ENCODE peak calls at places on chromosomes 5 and 9, in eight cellular contexts. One of them, this sample, is unnamed. For H3K4me1 and H3K9me3, the result is how much of the 10 kb centered on the place peaks cover.

GRCh38 chr5:72434056-72434780 is 73.0 kb downstream of the ZNF366 start:
- DNase-seq in CD8-positive, alpha-beta T cell: no peak
- DNase-seq in MM.1S: no peak
- DNase-seq in fibroblast of lung: no peak
- DNase-seq in heart right ventricle: no peak
- DNase-seq in OCI-LY7: no peak
- DNase-seq in cardiac muscle cell: no peak
- DNase-seq in adipocyte: no peak
- DNase-seq in this sample: no peak

GRCh38 chr5:180201051-180201987 is 7.7 kb downstream of the RASGEF1C start:
- DNase-seq in CD8-positive, alpha-beta T cell: no peak
- DNase-seq in MM.1S: no peak
- DNase-seq in fibroblast of lung: no peak
- DNase-seq in heart right ventricle: no peak
- DNase-seq in OCI-LY7: peak
- DNase-seq in cardiac muscle cell: peak
- DNase-seq in adipocyte: peak
- DNase-seq in this sample: no peak

GRCh38 chr9:128818839-128819715 is 777 bp downstream of the ENDOG start:
- DNase-seq in CD8-positive, alpha-beta T cell: peak
- DNase-seq in MM.1S: peak
- DNase-seq in fibroblast of lung: no peak
- DNase-seq in heart right ventricle: peak
- DNase-seq in OCI-LY7: peak
- DNase-seq in cardiac muscle cell: peak
- DNase-seq in adipocyte: peak
- DNase-seq in this sample: peak

GRCh38 chr5:78908173-78908901 is 76.8 kb downstream of the ARSB start:
- DNase-seq in CD8-positive, alpha-beta T cell: no peak
- DNase-seq in MM.1S: no peak
- DNase-seq in fibroblast of lung: peak
- DNase-seq in heart right ventricle: peak
- DNase-seq in OCI-LY7: no peak
- DNase-seq in cardiac muscle cell: peak
- DNase-seq in adipocyte: peak
- DNase-seq in this sample: peak

GRCh38 chr9:81264516-81264915 is 424.8 kb downstream of the TLE1 start:
- DNase-seq in CD8-positive, alpha-beta T cell: no peak
- DNase-seq in MM.1S: no peak
- DNase-seq in fibroblast of lung: peak
- DNase-seq in heart right ventricle: no peak
- DNase-seq in OCI-LY7: no peak
- DNase-seq in cardiac muscle cell: no peak
- DNase-seq in adipocyte: no peak
- DNase-seq in this sample: no peak

GRCh38 chr5:179226696-179227095 is 118.6 kb downstream of the ADAMTS2 start:
- DNase-seq in CD8-positive, alpha-beta T cell: no peak
- DNase-seq in MM.1S: no peak
- DNase-seq in fibroblast of lung: peak
- DNase-seq in heart right ventricle: no peak
- DNase-seq in OCI-LY7: no peak
- DNase-seq in cardiac muscle cell: no peak
- DNase-seq in adipocyte: no peak
- DNase-seq in this sample: no peak

GRCh38 chr5:40973364-40974004 is 64.2 kb downstream of the C7 start:
- DNase-seq in CD8-positive, alpha-beta T cell: no peak
- DNase-seq in MM.1S: peak
- DNase-seq in fibroblast of lung: no peak
- DNase-seq in heart right ventricle: no peak
- DNase-seq in OCI-LY7: no peak
- DNase-seq in cardiac muscle cell: no peak
- DNase-seq in adipocyte: no peak
- DNase-seq in this sample: no peak

GRCh38 chr5:73591102-73591695 is 25.7 kb downstream of the UTP15 start:
- DNase-seq in CD8-positive, alpha-beta T cell: no peak
- DNase-seq in MM.1S: peak
- DNase-seq in fibroblast of lung: peak
- DNase-seq in heart right ventricle: no peak
- DNase-seq in OCI-LY7: peak
- DNase-seq in cardiac muscle cell: peak
- DNase-seq in adipocyte: peak
- DNase-seq in this sample: no peak

GRCh38 chr9:29332789-29333188 is 1759.5 kb upstream of the C9orf72 start:
- DNase-seq in CD8-positive, alpha-beta T cell: no peak
- DNase-seq in MM.1S: no peak
- DNase-seq in fibroblast of lung: peak
- DNase-seq in heart right ventricle: no peak
- DNase-seq in OCI-LY7: no peak
- DNase-seq in cardiac muscle cell: no peak
- DNase-seq in adipocyte: peak
- DNase-seq in this sample: no peak

GRCh38 chr9:99573883-99574282 is 247.8 kb upstream of the NR4A3 start:
- DNase-seq in CD8-positive, alpha-beta T cell: no peak
- DNase-seq in MM.1S: no peak
- DNase-seq in fibroblast of lung: no peak
- DNase-seq in heart right ventricle: no peak
- DNase-seq in OCI-LY7: no peak
- DNase-seq in cardiac muscle cell: no peak
- DNase-seq in adipocyte: no peak
- DNase-seq in this sample: no peak

GRCh38 chr9:2285411-2285810 is 270.3 kb downstream of the SMARCA2 start:
- DNase-seq in CD8-positive, alpha-beta T cell: no peak
- DNase-seq in MM.1S: no peak
- DNase-seq in fibroblast of lung: no peak
- DNase-seq in heart right ventricle: no peak
- DNase-seq in OCI-LY7: no peak
- DNase-seq in cardiac muscle cell: no peak
- DNase-seq in adipocyte: no peak
- DNase-seq in this sample: no peak

GRCh38 chr9:95993342-95993741 is 117.9 kb downstream of the ERCC6L2 start:
- DNase-seq in CD8-positive, alpha-beta T cell: no peak
- DNase-seq in MM.1S: no peak
- DNase-seq in fibroblast of lung: no peak
- DNase-seq in heart right ventricle: no peak
- DNase-seq in OCI-LY7: no peak
- DNase-seq in cardiac muscle cell: no peak
- DNase-seq in adipocyte: no peak
- DNase-seq in this sample: no peak

GRCh38 chr5:442335-443238 is at the start of gene EXOC3:
- DNase-seq in CD8-positive, alpha-beta T cell: peak
- DNase-seq in MM.1S: peak
- DNase-seq in fibroblast of lung: peak
- DNase-seq in heart right ventricle: peak
- DNase-seq in OCI-LY7: peak
- DNase-seq in cardiac muscle cell: peak
- DNase-seq in adipocyte: peak
- DNase-seq in this sample: peak

GRCh38 chr5:41863871-41864486 is 6.2 kb downstream of the OXCT1 start:
- DNase-seq in CD8-positive, alpha-beta T cell: no peak
- DNase-seq in MM.1S: no peak
- DNase-seq in fibroblast of lung: peak
- DNase-seq in heart right ventricle: no peak
- DNase-seq in OCI-LY7: no peak
- DNase-seq in cardiac muscle cell: no peak
- DNase-seq in adipocyte: peak
- DNase-seq in this sample: no peak

DNA sequence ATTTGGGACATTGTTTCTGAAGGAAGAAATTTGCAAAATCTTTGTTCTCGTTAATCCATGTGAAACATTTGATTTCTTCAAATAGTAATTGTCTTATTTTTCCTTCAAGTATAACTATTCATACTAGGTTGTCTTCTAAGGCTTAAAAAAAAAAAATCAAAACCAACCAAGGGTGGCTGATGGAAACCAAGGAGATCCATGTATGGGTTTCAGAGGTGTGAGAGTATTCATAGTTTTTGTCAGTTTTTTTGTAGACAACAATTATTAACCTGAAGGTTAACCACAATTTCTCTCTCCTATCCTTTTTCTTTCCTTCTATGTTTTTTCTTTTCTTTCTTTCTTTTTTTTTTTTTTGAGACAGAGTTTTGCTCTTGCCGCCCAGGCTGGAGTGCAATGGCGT is 35.4 kb downstream of the KDM4C start:
- DNase-seq in CD8-positive, alpha-beta T cell: no peak
- DNase-seq in MM.1S: no peak
- DNase-seq in fibroblast of lung: no peak
- DNase-seq in heart right ventricle: no peak
- DNase-seq in OCI-LY7: no peak
- DNase-seq in cardiac muscle cell: no peak
- DNase-seq in adipocyte: no peak
- DNase-seq in this sample: no peak
- H3K4me3 ChIP-seq in CD8-positive, alpha-beta T cell: no peak
- H3K4me3 ChIP-seq in MM.1S: no peak
- H3K4me3 ChIP-seq in fibroblast of lung: no peak
- H3K4me3 ChIP-seq in heart right ventricle: no peak
- H3K4me3 ChIP-seq in OCI-LY7: no peak
- H3K4me3 ChIP-seq in cardiac muscle cell: no peak
- H3K4me3 ChIP-seq in adipocyte: no peak
- H3K4me3 ChIP-seq in this sample: no peak

DNA sequence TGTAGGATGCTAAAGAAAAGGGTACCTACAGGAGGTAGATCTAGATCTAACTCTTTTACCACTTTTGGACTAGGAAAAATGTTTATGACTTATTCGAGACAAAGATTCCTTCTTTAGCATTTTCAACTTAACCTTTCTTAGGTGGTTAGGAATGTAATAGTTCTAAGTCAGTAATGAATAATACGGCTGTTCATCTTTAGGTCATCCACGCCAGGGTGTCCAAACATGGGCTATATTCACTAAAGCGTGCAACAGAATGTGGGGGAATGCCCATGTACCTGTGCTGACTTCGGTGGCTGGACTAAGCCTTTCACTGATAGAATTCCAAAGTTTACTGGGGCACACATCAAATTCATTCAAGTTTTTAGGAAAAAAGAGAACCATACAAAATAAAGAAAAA is 164.7 kb downstream of the TSSK1B start:
- DNase-seq in CD8-positive, alpha-beta T cell: no peak
- DNase-seq in MM.1S: no peak
- DNase-seq in fibroblast of lung: no peak
- DNase-seq in heart right ventricle: no peak
- DNase-seq in OCI-LY7: no peak
- DNase-seq in cardiac muscle cell: no peak
- DNase-seq in adipocyte: no peak
- DNase-seq in this sample: no peak
- H3K4me1 ChIP-seq in CD8-positive, alpha-beta T cell: under half
- H3K4me1 ChIP-seq in MM.1S: under half
- H3K4me1 ChIP-seq in fibroblast of lung: under half
- H3K4me1 ChIP-seq in heart right ventricle: half or more
- H3K4me1 ChIP-seq in OCI-LY7: under half
- H3K4me1 ChIP-seq in cardiac muscle cell: under half
- H3K4me1 ChIP-seq in adipocyte: under half
- H3K4me1 ChIP-seq in this sample: half or more

DNA sequence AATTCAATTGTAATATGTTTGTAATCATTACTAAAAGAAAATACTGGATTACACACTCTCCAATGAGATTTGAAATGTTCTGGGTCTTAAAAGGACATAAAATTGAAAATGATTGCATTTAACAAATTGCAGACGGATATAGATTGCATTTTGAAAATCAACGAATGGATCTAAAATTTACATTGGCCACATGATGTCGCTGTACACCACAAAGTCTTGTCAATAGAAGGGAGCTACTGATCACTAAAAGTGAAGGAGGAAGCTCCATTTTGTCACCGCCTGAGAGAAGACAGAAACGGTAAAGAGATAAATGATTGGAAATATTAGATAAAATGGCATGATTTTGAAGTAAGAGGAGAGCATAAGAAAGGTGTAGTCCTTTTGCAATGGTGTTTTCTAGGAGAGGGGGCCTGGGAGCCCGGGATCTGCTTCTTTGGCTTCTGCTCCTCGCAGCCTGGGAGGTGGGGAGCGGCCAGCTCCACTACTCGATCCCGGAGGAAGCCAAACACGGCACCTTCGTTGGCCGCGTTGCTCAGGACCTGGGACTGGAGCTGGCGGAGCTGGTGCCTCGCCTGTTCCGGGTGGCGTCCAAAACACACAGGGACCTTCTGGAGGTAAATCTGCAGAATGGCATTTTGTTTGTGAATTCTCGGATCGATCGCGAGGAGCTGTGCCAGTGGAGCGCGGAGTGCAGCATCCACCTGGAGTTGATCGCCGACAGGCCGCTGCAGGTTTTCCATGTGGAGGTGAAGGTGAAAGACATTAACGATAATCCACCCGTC is at the start of gene PCDHA1:
- DNase-seq in CD8-positive, alpha-beta T cell: no peak
- DNase-seq in MM.1S: no peak
- DNase-seq in fibroblast of lung: no peak
- DNase-seq in heart right ventricle: no peak
- DNase-seq in OCI-LY7: peak
- DNase-seq in cardiac muscle cell: no peak
- DNase-seq in adipocyte: no peak
- DNase-seq in this sample: no peak
- H3K9me3 ChIP-seq in CD8-positive, alpha-beta T cell: under half
- H3K9me3 ChIP-seq in MM.1S: under half
- H3K9me3 ChIP-seq in fibroblast of lung: under half
- H3K9me3 ChIP-seq in heart right ventricle: half or more
- H3K9me3 ChIP-seq in OCI-LY7: under half
- H3K9me3 ChIP-seq in cardiac muscle cell: under half
- H3K9me3 ChIP-seq in adipocyte: half or more
- H3K9me3 ChIP-seq in this sample: half or more

GRCh38 chr5:16713386-16713928 is 96.7 kb upstream of the RETREG1 start:
- DNase-seq in CD8-positive, alpha-beta T cell: no peak
- DNase-seq in MM.1S: no peak
- DNase-seq in fibroblast of lung: peak
- DNase-seq in heart right ventricle: no peak
- DNase-seq in OCI-LY7: no peak
- DNase-seq in cardiac muscle cell: peak
- DNase-seq in adipocyte: peak
- DNase-seq in this sample: no peak

GRCh38 chr5:16709691-16710420 is 93.1 kb upstream of the RETREG1 start:
- DNase-seq in CD8-positive, alpha-beta T cell: no peak
- DNase-seq in MM.1S: no peak
- DNase-seq in fibroblast of lung: no peak
- DNase-seq in heart right ventricle: no peak
- DNase-seq in OCI-LY7: no peak
- DNase-seq in cardiac muscle cell: no peak
- DNase-seq in adipocyte: no peak
- DNase-seq in this sample: no peak

GRCh38 chr5:16707869-16708192 is 91.0 kb upstream of the RETREG1 start:
- DNase-seq in CD8-positive, alpha-beta T cell: no peak
- DNase-seq in MM.1S: no peak
- DNase-seq in fibroblast of lung: no peak
- DNase-seq in heart right ventricle: no peak
- DNase-seq in OCI-LY7: no peak
- DNase-seq in cardiac muscle cell: no peak
- DNase-seq in adipocyte: no peak
- DNase-seq in this sample: no peak

GRCh38 chr5:16712600-16712999 is 95.8 kb upstream of the RETREG1 start:
- DNase-seq in CD8-positive, alpha-beta T cell: no peak
- DNase-seq in MM.1S: no peak
- DNase-seq in fibroblast of lung: no peak
- DNase-seq in heart right ventricle: no peak
- DNase-seq in OCI-LY7: no peak
- DNase-seq in cardiac muscle cell: no peak
- DNase-seq in adipocyte: peak
- DNase-seq in this sample: no peak

DNA sequence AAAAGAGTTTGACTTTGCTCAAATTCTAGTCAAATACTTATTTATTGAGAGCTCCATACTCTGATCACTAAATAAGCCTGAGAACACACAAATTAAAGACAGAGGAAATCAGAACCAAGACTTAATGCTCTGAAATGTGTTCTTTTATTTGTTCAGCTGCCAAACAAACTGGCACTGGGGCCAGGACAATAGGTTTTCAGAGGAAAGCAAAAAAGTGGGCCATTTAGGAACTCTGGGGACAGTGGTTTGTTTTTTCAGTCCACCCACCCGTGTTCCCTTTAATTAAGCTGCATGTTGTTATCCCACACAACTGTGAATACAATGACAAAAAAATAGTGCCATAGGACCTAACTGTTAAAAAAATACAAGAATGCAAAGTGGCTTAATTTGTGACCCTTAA is 95.4 kb upstream of the RETREG1 start:
- DNase-seq in CD8-positive, alpha-beta T cell: no peak
- DNase-seq in MM.1S: no peak
- DNase-seq in fibroblast of lung: no peak
- DNase-seq in heart right ventricle: no peak
- DNase-seq in OCI-LY7: no peak
- DNase-seq in cardiac muscle cell: no peak
- DNase-seq in adipocyte: peak
- DNase-seq in this sample: no peak
- H3K4me3 ChIP-seq in CD8-positive, alpha-beta T cell: no peak
- H3K4me3 ChIP-seq in MM.1S: no peak
- H3K4me3 ChIP-seq in fibroblast of lung: no peak
- H3K4me3 ChIP-seq in heart right ventricle: no peak
- H3K4me3 ChIP-seq in OCI-LY7: no peak
- H3K4me3 ChIP-seq in cardiac muscle cell: no peak
- H3K4me3 ChIP-seq in adipocyte: no peak
- H3K4me3 ChIP-seq in this sample: no peak